ENCODE peak calls at places on chromosome 12, in ten cellular contexts. R is endothelial cell, E is SK-N-MC, S is kidney, F is retinal pigment epithelial cell, Y is ELR, G is neuronal stem cell, B is HTR-8/SVneo, V is NCI-H524, T is GM12865. Q is an unnamed sample.

GRCh38 chr12:80056845-80057244 is 42.5 kb upstream of the OTOGL start:
- DNase-seq in F (no peak), T (no peak), S (no peak), E (no peak), Y (no peak), G (no peak), V (no peak), R (no peak), B (no peak), Q (no peak)

GRCh38 chr12:86727151-86727550 is 471.0 kb upstream of the MGAT4C start:
- DNase-seq in R (no peak), T (no peak), F (peak; percentile 88), B (peak; percentile 39), S (no peak), Y (peak; percentile 42), V (peak; percentile 24), G (no peak), E (no peak), Q (no peak)

GRCh38 chr12:118042091-118042490 is 18.9 kb downstream of the WSB2 start:
- DNase-seq in G (no peak), B (no peak), E (no peak), V (no peak), S (no peak), T (peak; percentile 63), F (no peak), Y (no peak), R (no peak), Q (no peak)

GRCh38 chr12:3003593-3003992 is 44.4 kb downstream of the TEAD4 start:
- DNase-seq in R (no peak), G (no peak), Y (no peak), T (no peak), S (no peak), B (no peak), F (no peak), E (no peak), V (peak; percentile 93), Q (no peak)

GRCh38 chr12:131455581-131456110 is 255.2 kb upstream of the SFSWAP start:
- DNase-seq in S (no peak), T (no peak), Y (no peak), G (no peak), E (no peak), V (no peak), B (no peak), F (no peak), R (no peak), Q (no peak)

GRCh38 chr12:49923035-49923644 is 19.4 kb upstream of the FAIM2 start:
- DNase-seq in V (no peak), E (no peak), R (no peak), S (no peak), T (no peak), F (no peak), G (no peak), B (no peak), Y (no peak), Q (no peak)

GRCh38 chr12:103841690-103842584 is 903 bp upstream of the NT5DC3 start:
- DNase-seq in E (no peak), T (peak; percentile 10), G (peak; percentile 44), R (peak; percentile 50), B (peak; percentile 90), V (peak; percentile 85), S (peak; percentile 93), Y (peak; percentile 99), F (no peak), Q (peak; percentile 98)

GRCh38 chr12:90292183-90292582 is 583.5 kb upstream of the ATP2B1 start:
- DNase-seq in G (no peak), R (no peak), T (no peak), B (no peak), V (no peak), Y (no peak), F (no peak), S (no peak), E (no peak), Q (no peak)

GRCh38 chr12:42935756-42936155 is 346.2 kb upstream of the PRICKLE1 start:
- DNase-seq in B (no peak), R (no peak), G (no peak), Y (peak; percentile 51), F (no peak), S (no peak), T (no peak), V (no peak), E (no peak), Q (peak; percentile 5)

GRCh38 chr12:87157791-87158190 is 871.4 kb downstream of the C12orf50 start:
- DNase-seq in E (no peak), G (no peak), S (no peak), R (no peak), T (no peak), Y (peak; percentile 90), F (peak; percentile 49), V (no peak), B (peak; percentile 45), Q (peak; percentile 42)